ENCODE peak calls at places on chromosomes 4 and X, in eight cellular contexts. O is C1 segment of cervical spinal cord, D is HAP-1, Q is EL, N is hepatic stellate cell, F is activated gamma-delta T cell treated with Interleukin-2 at 50 U/mL for 16 hours, X is AG09309, S is G401. R is an unnamed sample.

GRCh38 chr4:86968477-86969015 is 33.7 kb downstream of the AFF1 start:
- DNase-seq in O (no peak), D (no peak), Q (no peak), N (no peak), F (no peak), X (no peak), S (no peak), R (no peak)

GRCh38 chrX:11665144-11666040 is at the start of gene ARHGAP6:
- DNase-seq in O (no peak), D (peak), Q (peak), N (peak), F (no peak), X (no peak), S (no peak), R (peak)

GRCh38 chr4:68490826-68491457 is 43.7 kb downstream of the TMPRSS11E start:
- DNase-seq in O (no peak), D (peak), Q (no peak), N (no peak), F (no peak), X (no peak), S (peak), R (no peak)

GRCh38 chr4:137993232-137993631 is 248.9 kb downstream of the SLC7A11 start:
- DNase-seq in O (no peak), D (no peak), Q (no peak), N (no peak), F (no peak), X (no peak), S (peak), R (no peak)

GRCh38 chrX:46777971-46778810 is 19.3 kb upstream of the SLC9A7 start:
- DNase-seq in O (no peak), D (no peak), Q (no peak), N (no peak), F (no peak), X (no peak), S (peak), R (no peak)

GRCh38 chrX:26851981-26852380 is 611.2 kb downstream of the PPP4R3C start:
- DNase-seq in O (no peak), D (no peak), Q (no peak), N (peak), F (no peak), X (no peak), S (peak), R (peak)

GRCh38 chrX:106481341-106481740 is 130.4 kb upstream of the RADX start:
- DNase-seq in O (peak), D (peak), Q (peak), N (peak), F (peak), X (peak), S (peak), R (peak)

GRCh38 chr4:7769308-7769841 is 170.3 kb downstream of the AFAP1 start:
- DNase-seq in O (no peak), D (no peak), Q (no peak), N (no peak), F (no peak), X (no peak), S (peak), R (no peak)

GRCh38 chr4:121139533-121140222 is 24.4 kb downstream of the TNIP3 start:
- DNase-seq in O (no peak), D (no peak), Q (peak), N (no peak), F (no peak), X (no peak), S (no peak), R (no peak)

GRCh38 chrX:119753639-119754257 is 4.6 kb upstream of the SOWAHD start:
- DNase-seq in O (no peak), D (peak), Q (peak), N (no peak), F (peak), X (no peak), S (peak), R (no peak)

GRCh38 chr4:41949531-41949930 is 14.3 kb downstream of the TMEM33 start:
- DNase-seq in O (no peak), D (no peak), Q (no peak), N (no peak), F (no peak), X (no peak), S (no peak), R (no peak)

GRCh38 chr4:55635282-55635681 is 816 bp downstream of the NMU start:
- DNase-seq in O (no peak), D (peak), Q (no peak), N (no peak), F (no peak), X (no peak), S (no peak), R (no peak)

GRCh38 chr4:7371122-7371941 is 63.4 kb downstream of the PSAPL1 start:
- DNase-seq in O (no peak), D (no peak), Q (peak), N (peak), F (no peak), X (peak), S (no peak), R (no peak)

GRCh38 chrX:131845201-131845600 is 177.9 kb upstream of the STK26 start:
- DNase-seq in O (no peak), D (no peak), Q (no peak), N (no peak), F (no peak), X (no peak), S (no peak), R (no peak)

GRCh38 chrX:94492541-94492940 is 818.5 kb downstream of the FAM133A start:
- DNase-seq in O (no peak), D (peak), Q (no peak), N (no peak), F (no peak), X (no peak), S (no peak), R (no peak)

GRCh38 chr4:115315182-115315581 is 201.8 kb upstream of the NDST4 start:
- DNase-seq in O (no peak), D (no peak), Q (no peak), N (no peak), F (no peak), X (no peak), S (no peak), R (no peak)

GRCh38 chr4:3445111-3445820 is 3.5 kb downstream of the HGFAC start:
- DNase-seq in O (no peak), D (no peak), Q (no peak), N (no peak), F (no peak), X (no peak), S (no peak), R (no peak)

GRCh38 chr4:139223682-139224317 is 46.8 kb upstream of the ELF2 start:
- DNase-seq in O (peak), D (peak), Q (peak), N (no peak), F (no peak), X (no peak), S (peak), R (no peak)

GRCh38 chrX:136906921-136907510 is 26.5 kb upstream of the RBMX start:
- DNase-seq in O (no peak), D (no peak), Q (no peak), N (no peak), F (no peak), X (no peak), S (peak), R (no peak)

GRCh38 chr4:14478504-14478903 is 523.8 kb upstream of the CPEB2 start:
- DNase-seq in O (no peak), D (no peak), Q (no peak), N (no peak), F (no peak), X (no peak), S (no peak), R (no peak)

GRCh38 chr4:139416073-139416673 is 37.7 kb upstream of the RAB33B start:
- DNase-seq in O (no peak), D (peak), Q (peak), N (peak), F (peak), X (peak), S (peak), R (peak)

GRCh38 chr4:74158561-74159396 is 861 bp downstream of the MTHFD2L start:
- DNase-seq in O (no peak), D (no peak), Q (peak), N (peak), F (no peak), X (no peak), S (peak), R (no peak)

R was measured in NT2/D1.